ENCODE peak calls at places on chromosomes 13 and 19, in seven cellular contexts. One of them, this sample, is unnamed.

GRCh38 chr13:67023088-67023893 is 206.8 kb downstream of the PCDH9 start:
- DNase-seq in nephron progenitor cell: no peak
- DNase-seq in PC-3: peak
- DNase-seq in cardiac fibroblast: peak
- DNase-seq in CD4-positive, alpha-beta memory T cell: no peak
- DNase-seq in fibroblast of lung: peak
- DNase-seq in heart right ventricle: no peak
- DNase-seq in this sample: no peak

GRCh38 chr13:59906413-59907027 is 257.2 kb downstream of the DIAPH3 start:
- DNase-seq in nephron progenitor cell: peak
- DNase-seq in PC-3: peak
- DNase-seq in cardiac fibroblast: peak
- DNase-seq in CD4-positive, alpha-beta memory T cell: no peak
- DNase-seq in fibroblast of lung: peak
- DNase-seq in heart right ventricle: no peak
- DNase-seq in this sample: no peak

GRCh38 chr19:15218501-15218900 is 13.7 kb downstream of the EPHX3 start:
- DNase-seq in nephron progenitor cell: no peak
- DNase-seq in PC-3: no peak
- DNase-seq in cardiac fibroblast: no peak
- DNase-seq in CD4-positive, alpha-beta memory T cell: no peak
- DNase-seq in fibroblast of lung: no peak
- DNase-seq in heart right ventricle: no peak
- DNase-seq in this sample: no peak

GRCh38 chr19:48925240-48925843 is 8.2 kb upstream of the DHDH start:
- DNase-seq in nephron progenitor cell: no peak
- DNase-seq in PC-3: peak
- DNase-seq in cardiac fibroblast: peak
- DNase-seq in CD4-positive, alpha-beta memory T cell: no peak
- DNase-seq in fibroblast of lung: peak
- DNase-seq in heart right ventricle: no peak
- DNase-seq in this sample: no peak

GRCh38 chr19:18414504-18415176 is 4.6 kb upstream of the SSBP4 start:
- DNase-seq in nephron progenitor cell: peak
- DNase-seq in PC-3: no peak
- DNase-seq in cardiac fibroblast: no peak
- DNase-seq in CD4-positive, alpha-beta memory T cell: no peak
- DNase-seq in fibroblast of lung: no peak
- DNase-seq in heart right ventricle: no peak
- DNase-seq in this sample: no peak

GRCh38 chr13:59677966-59678814 is 485.5 kb downstream of the DIAPH3 start:
- DNase-seq in nephron progenitor cell: no peak
- DNase-seq in PC-3: peak
- DNase-seq in cardiac fibroblast: peak
- DNase-seq in CD4-positive, alpha-beta memory T cell: peak
- DNase-seq in fibroblast of lung: peak
- DNase-seq in heart right ventricle: no peak
- DNase-seq in this sample: no peak

GRCh38 chr19:954672-955494 is 29.0 kb downstream of the ARID3A start:
- DNase-seq in nephron progenitor cell: peak
- DNase-seq in PC-3: no peak
- DNase-seq in cardiac fibroblast: no peak
- DNase-seq in CD4-positive, alpha-beta memory T cell: no peak
- DNase-seq in fibroblast of lung: no peak
- DNase-seq in heart right ventricle: no peak
- DNase-seq in this sample: no peak

GRCh38 chr13:59776924-59777690 is 386.6 kb downstream of the DIAPH3 start:
- DNase-seq in nephron progenitor cell: no peak
- DNase-seq in PC-3: peak
- DNase-seq in cardiac fibroblast: peak
- DNase-seq in CD4-positive, alpha-beta memory T cell: no peak
- DNase-seq in fibroblast of lung: peak
- DNase-seq in heart right ventricle: no peak
- DNase-seq in this sample: no peak

GRCh38 chr19:7650148-7650547 is 13.2 kb downstream of the STXBP2 start:
- DNase-seq in nephron progenitor cell: no peak
- DNase-seq in PC-3: no peak
- DNase-seq in cardiac fibroblast: no peak
- DNase-seq in CD4-positive, alpha-beta memory T cell: no peak
- DNase-seq in fibroblast of lung: no peak
- DNase-seq in heart right ventricle: no peak
- DNase-seq in this sample: no peak

GRCh38 chr19:51327066-51327985 is 14.6 kb downstream of the VSIG10L start:
- DNase-seq in nephron progenitor cell: peak
- DNase-seq in PC-3: peak
- DNase-seq in cardiac fibroblast: peak
- DNase-seq in CD4-positive, alpha-beta memory T cell: peak
- DNase-seq in fibroblast of lung: peak
- DNase-seq in heart right ventricle: peak
- DNase-seq in this sample: no peak

GRCh38 chr19:34172661-34173144 is 399 bp downstream of the LSM14A start:
- DNase-seq in nephron progenitor cell: peak
- DNase-seq in PC-3: no peak
- DNase-seq in cardiac fibroblast: peak
- DNase-seq in CD4-positive, alpha-beta memory T cell: peak
- DNase-seq in fibroblast of lung: no peak
- DNase-seq in heart right ventricle: no peak
- DNase-seq in this sample: no peak

This sample was measured in thyroid gland.